ENCODE peak calls at places on chromosomes 6 and 20, in six cellular contexts. R, J, S, K, N and D are unnamed samples.

GRCh38 chr20:13262302-13262650 is 41.2 kb downstream of the ISM1 start:
- DNase-seq in K (no peak), S (no peak), N (no peak), R (no peak), J (no peak), D (no peak)

GRCh38 chr20:57088436-57088835 is 178.0 kb downstream of the BMP7 start:
- DNase-seq in J (no peak), R (peak), N (no peak), S (no peak), K (no peak), D (peak)

GRCh38 chr6:31125586-31126363 is 5.5 kb upstream of the CDSN start:
- DNase-seq in N (peak), J (peak), K (no peak), S (no peak), R (no peak), D (peak)

GRCh38 chr20:13487202-13487601 is 151.5 kb downstream of the TASP1 start:
- DNase-seq in K (no peak), J (no peak), R (no peak), N (no peak), S (no peak), D (no peak)

GRCh38 chr6:101226677-101227135 is 166.8 kb upstream of the GRIK2 start:
- DNase-seq in K (no peak), S (no peak), R (peak), J (peak), N (peak), D (no peak)

GRCh38 chr6:105308840-105309239 is 94.0 kb downstream of the PREP start:
- DNase-seq in J (no peak), S (no peak), R (no peak), K (no peak), N (no peak), D (no peak)

GRCh38 chr20:23361108-23361650 is 803 bp upstream of the GZF1 start:
- DNase-seq in S (no peak), N (peak), R (no peak), K (no peak), J (peak), D (peak)

GRCh38 chr6:113351183-113351834 is 505.8 kb upstream of the MARCKS start:
- DNase-seq in R (no peak), S (no peak), N (peak), J (peak), K (no peak), D (peak)

GRCh38 chr6:35678814-35679213 is 9.9 kb downstream of the FKBP5 start:
- DNase-seq in J (no peak), R (no peak), K (no peak), N (no peak), S (no peak), D (no peak)

GRCh38 chr20:3857405-3857804 is 10.8 kb downstream of the MAVS start:
- DNase-seq in R (no peak), S (no peak), N (no peak), K (no peak), J (no peak), D (no peak)

GRCh38 chr6:45479834-45480696 is 102.3 kb upstream of the SUPT3H start:
- DNase-seq in N (peak), J (no peak), R (peak), S (no peak), K (no peak), D (peak)

GRCh38 chr6:155080876-155081845 is 86.0 kb downstream of the TIAM2 start:
- DNase-seq in R (peak), K (no peak), N (peak), J (no peak), S (no peak), D (peak)

GRCh38 chr6:117513174-117513573 is 30.7 kb downstream of the DCBLD1 start:
- DNase-seq in J (no peak), N (no peak), S (no peak), K (no peak), R (peak), D (no peak)

GRCh38 chr20:36145877-36146707 is 8.4 kb upstream of the EPB41L1 start:
- DNase-seq in J (peak), S (no peak), N (peak), K (no peak), R (no peak), D (no peak)

GRCh38 chr6:22821664-22822320 is 252.4 kb downstream of the HDGFL1 start:
- DNase-seq in J (peak), S (no peak), N (peak), R (no peak), K (no peak), D (peak)

GRCh38 chr20:61531553-61532345 is 279.7 kb downstream of the CDH4 start:
- DNase-seq in N (peak), K (no peak), S (no peak), J (no peak), R (no peak), D (peak)

GRCh38 chr6:26270121-26270861 is 94.7 kb upstream of the BTN3A2 start:
- DNase-seq in J (no peak), N (no peak), S (no peak), K (no peak), R (peak), D (no peak)

GRCh38 chr6:32972353-32973143 is 4.2 kb downstream of the BRD2 start:
- DNase-seq in K (no peak), N (no peak), R (peak), S (peak), J (no peak), D (no peak)

GRCh38 chr6:25138024-25138696 is 141.0 kb upstream of the CARMIL1 start:
- DNase-seq in S (peak), J (peak), K (no peak), N (peak), R (no peak), D (peak)

GRCh38 chr6:145276746-145277145 is 458.6 kb downstream of the EPM2A start:
- DNase-seq in N (peak), S (no peak), R (peak), K (no peak), J (no peak), D (peak)

GRCh38 chr20:26163890-26164289 is 467.2 kb upstream of the ZNF337 start:
- DNase-seq in N (peak), S (no peak), R (no peak), K (no peak), J (peak), D (peak)

GRCh38 chr20:35466856-35467255 is 11.5 kb downstream of the CEP250 start:
- DNase-seq in S (no peak), J (no peak), R (no peak), N (no peak), K (no peak), D (no peak)

GRCh38 chr6:21103626-21104224 is 489.8 kb upstream of the SOX4 start:
- DNase-seq in S (no peak), K (no peak), R (no peak), N (peak), J (no peak), D (no peak)

GRCh38 chr6:42979523-42980177 is 669 bp upstream of the PEX6 start:
- DNase-seq in K (no peak), J (peak), R (no peak), S (no peak), N (peak), D (peak)

GRCh38 chr20:8780926-8781325 is 288.0 kb upstream of the PLCB4 start:
- DNase-seq in R (no peak), K (no peak), S (no peak), N (no peak), J (no peak), D (no peak)

GRCh38 chr6:20969551-20969950 is 435.3 kb downstream of the CDKAL1 start:
- DNase-seq in R (no peak), K (no peak), S (no peak), N (no peak), J (no peak), D (no peak)

GRCh38 chr6:116666869-116667268 is 1.7 kb downstream of the ZUP1 start:
- DNase-seq in S (no peak), N (no peak), K (no peak), R (no peak), J (no peak), D (no peak)

GRCh38 chr6:95601133-95601532 is 23.8 kb downstream of the MANEA start:
- DNase-seq in J (no peak), N (peak), S (no peak), K (no peak), R (no peak), D (peak)

GRCh38 chr20:21609221-21609620 is 95.4 kb upstream of the NKX2-2 start:
- DNase-seq in S (no peak), J (no peak), K (no peak), R (no peak), N (no peak), D (peak)

GRCh38 chr20:57736738-57737347 is 27.0 kb upstream of the PMEPA1 start:
- DNase-seq in S (no peak), N (no peak), J (no peak), R (no peak), K (no peak), D (no peak)

GRCh38 chr6:162736933-162737332 is 9.2 kb downstream of the PACRG start:
- DNase-seq in S (no peak), N (no peak), J (no peak), K (no peak), R (no peak), D (no peak)

GRCh38 chr6:154638369-154638768 is 94.8 kb upstream of the SCAF8 start:
- DNase-seq in K (no peak), R (no peak), J (peak), N (peak), S (no peak), D (no peak)

GRCh38 chr6:170224694-170225660 is 65.9 kb downstream of the DLL1 start:
- DNase-seq in K (no peak), S (no peak), J (no peak), R (peak), N (peak), D (no peak)

GRCh38 chr6:108029226-108029921 is 45.2 kb downstream of the OSTM1 start:
- DNase-seq in R (peak), K (no peak), S (no peak), N (no peak), J (no peak), D (no peak)

GRCh38 chr20:32524871-32525501 is 60.1 kb downstream of the NOL4L start:
- DNase-seq in N (no peak), R (no peak), S (no peak), K (peak), J (no peak), D (no peak)

GRCh38 chr20:3775457-3775856 is 5.8 kb downstream of the SPEF1 start:
- DNase-seq in K (no peak), R (no peak), J (no peak), N (no peak), S (no peak), D (no peak)

GRCh38 chr20:44730441-44730840 is 15.2 kb upstream of the KCNK15 start:
- DNase-seq in K (no peak), N (peak), J (peak), R (no peak), S (no peak), D (peak)

GRCh38 chr6:136073216-136073615 is 176.9 kb downstream of the MTFR2 start:
- DNase-seq in R (no peak), N (no peak), J (no peak), K (no peak), S (no peak), D (peak)

GRCh38 chr20:63282946-63283345 is 10.0 kb upstream of the COL20A1 start:
- DNase-seq in R (no peak), K (no peak), J (no peak), N (no peak), S (no peak), D (no peak)

GRCh38 chr20:63279931-63280330 is 7.3 kb downstream of the ARFGAP1 start:
- DNase-seq in K (no peak), S (no peak), R (no peak), N (no peak), J (no peak), D (no peak)

GRCh38 chr20:63280371-63280770 is 7.8 kb downstream of the ARFGAP1 start:
- DNase-seq in S (no peak), K (no peak), R (no peak), J (no peak), N (no peak), D (no peak)

GRCh38 chr20:63281741-63282665 is 9.4 kb downstream of the ARFGAP1 start:
- DNase-seq in S (no peak), K (no peak), N (no peak), J (no peak), R (no peak), D (no peak)

DNA sequence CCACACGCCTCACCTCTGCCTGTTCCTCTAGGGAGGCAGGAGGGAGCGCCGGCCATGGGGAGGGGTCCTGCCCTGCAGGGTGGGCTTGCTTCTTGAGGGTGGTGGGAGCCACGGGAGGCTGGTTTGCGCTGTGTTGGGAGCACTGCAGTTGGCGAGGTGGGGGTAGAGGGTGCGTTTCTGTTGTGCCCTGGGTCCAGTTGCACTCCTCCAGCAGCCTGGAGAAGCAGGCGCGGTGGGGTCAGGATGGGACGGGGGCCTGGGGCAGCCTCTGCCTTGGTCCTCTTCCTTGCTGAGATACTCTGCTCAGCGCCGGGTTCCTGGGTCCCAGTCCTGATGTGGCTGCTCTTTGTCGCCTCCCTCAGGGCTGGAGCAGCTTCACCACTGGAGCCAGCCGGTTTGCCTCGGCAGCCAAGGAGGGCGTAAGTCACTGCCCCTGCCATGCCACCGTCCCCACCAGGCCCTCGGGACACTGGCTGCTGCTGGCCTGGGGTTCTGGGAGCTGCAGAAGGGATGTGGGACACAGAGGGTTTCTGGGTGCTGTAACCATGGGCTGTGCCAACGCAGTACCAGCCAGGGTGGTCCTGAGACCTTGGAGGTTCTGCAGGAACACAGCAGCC is 8.4 kb downstream of the ARFGAP1 start:
- DNase-seq in J (no peak), N (no peak), S (no peak), R (peak), K (no peak), D (no peak)
- TF ChIP-seq CTCF in J (peak), N (peak), S (no peak), R (peak), K (no peak), D (peak)

DNA sequence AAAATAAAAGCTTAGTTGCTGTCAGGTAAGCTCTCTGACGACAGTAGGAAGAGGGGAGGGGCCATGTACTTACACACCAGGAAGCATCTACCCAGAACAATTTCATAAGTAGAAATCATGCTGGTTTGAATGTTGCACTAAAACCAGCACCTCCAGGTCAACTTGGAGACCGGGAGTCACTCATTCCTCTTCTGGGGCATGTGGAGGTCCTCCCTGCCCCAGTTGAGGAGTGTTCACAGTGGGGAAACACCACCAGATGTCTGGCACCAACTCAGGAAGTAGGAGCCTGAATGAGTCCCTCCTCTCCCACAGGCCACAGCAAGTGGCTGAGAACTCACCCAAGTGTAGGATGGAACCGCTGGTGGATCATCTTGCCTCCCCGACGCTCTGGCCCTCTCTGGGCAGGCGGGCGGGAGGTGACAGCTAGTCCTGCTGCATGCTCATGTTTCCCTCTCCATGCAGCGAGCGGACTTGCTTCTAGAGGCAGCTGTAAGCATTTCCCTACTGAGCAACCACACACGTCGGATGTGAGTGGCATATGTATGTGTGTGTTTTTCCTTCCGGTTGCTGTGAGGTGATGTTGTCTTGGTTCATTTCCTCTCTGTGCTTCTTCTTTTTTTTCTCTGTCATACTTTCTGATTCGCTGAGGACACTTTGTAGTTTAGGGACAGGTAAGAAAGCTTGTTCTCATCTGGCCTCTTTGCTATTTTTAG is 149.5 kb upstream of the NEDD9 start:
- DNase-seq in J (no peak), R (no peak), K (no peak), S (peak), N (no peak), D (no peak)
- H3K4me3 ChIP-seq in J (no peak), R (no peak), K (no peak), S (peak), N (no peak), D (no peak)

GRCh38 chr6:53103993-53104675 is 38.9 kb downstream of the FBXO9 start:
- DNase-seq in K (no peak), R (peak), N (no peak), J (peak), S (no peak), D (no peak)
- TF ChIP-seq CTCF in K (no peak), R (peak), N (no peak), J (no peak), S (no peak), D (no peak)

GRCh38 chr6:124535299-124535698 is 426.9 kb upstream of the RNF217 start:
- DNase-seq in N (no peak), S (no peak), J (no peak), R (no peak), K (no peak), D (no peak)
- H3K4me3 ChIP-seq in N (no peak), S (no peak), J (no peak), R (no peak), K (no peak), D (no peak)

GRCh38 chr6:148608211-148608951 is 138.4 kb upstream of the UST start:
- DNase-seq in R (peak), J (peak), K (no peak), N (peak), S (no peak), D (peak)
- TF ChIP-seq CTCF in R (peak), J (peak), K (no peak), N (peak), S (no peak), D (peak)

GRCh38 chr6:112311950-112312547 is 35.1 kb upstream of the RFPL4B start:
- DNase-seq in J (peak), K (no peak), N (peak), R (peak), S (no peak), D (peak)

GRCh38 chr6:112310439-112311154 is 36.5 kb upstream of the RFPL4B start:
- DNase-seq in N (no peak), K (no peak), R (no peak), J (peak), S (no peak), D (peak)

GRCh38 chr6:112307707-112308106 is 39.4 kb upstream of the RFPL4B start:
- DNase-seq in J (no peak), K (no peak), R (no peak), S (no peak), N (peak), D (no peak)

GRCh38 chr6:112308476-112308875 is 38.7 kb upstream of the RFPL4B start:
- DNase-seq in R (no peak), J (peak), N (no peak), K (no peak), S (no peak), D (peak)

GRCh38 chr6:112309244-112309643 is 37.9 kb upstream of the RFPL4B start:
- DNase-seq in K (no peak), R (no peak), N (no peak), J (no peak), S (no peak), D (no peak)
- H3K4me3 ChIP-seq in K (no peak), R (no peak), N (no peak), J (no peak), S (no peak), D (no peak)

DNA sequence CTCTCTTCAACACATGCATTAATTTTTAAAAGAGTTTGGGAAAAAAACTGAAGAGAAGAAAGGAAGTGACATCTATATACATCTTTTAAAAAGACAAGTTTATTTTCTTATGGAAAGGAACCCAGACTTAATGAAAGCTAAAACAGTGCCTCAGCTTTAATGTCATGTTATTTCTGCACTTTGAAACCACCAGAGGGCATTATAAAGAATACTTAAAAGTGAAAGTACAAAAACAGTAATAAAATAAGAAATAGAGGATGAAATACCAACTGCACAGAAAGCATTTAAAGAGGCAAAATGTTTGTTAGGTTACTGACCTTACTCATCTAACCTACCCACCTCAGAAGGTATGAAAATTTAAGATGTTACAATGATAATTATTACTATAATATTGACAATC is 98.8 kb downstream of the HUS1B start:
- DNase-seq in K (no peak), J (peak), S (no peak), R (no peak), N (no peak), D (no peak)
- TF ChIP-seq CTCF in K (peak), J (peak), S (no peak), R (peak), N (peak), D (peak)

GRCh38 chr6:111846061-111846460 is 27.2 kb downstream of the FYN start:
- DNase-seq in K (no peak), R (no peak), S (no peak), N (no peak), J (no peak), D (no peak)
- H3K4me3 ChIP-seq in K (no peak), R (no peak), S (no peak), N (no peak), J (no peak), D (no peak)